ENCODE peak calls at places on chromosome 10, in five cellular contexts. C, R, H, X and T are unnamed samples.

GRCh38 chr10:118953999-118954398 is 75.5 kb upstream of the NANOS1 start:
- DNase-seq in C (no peak), R (no peak), H (no peak), X (no peak), T (peak; percentile 67)

GRCh38 chr10:117186832-117187615 is 10.3 kb upstream of the KCNK18 start:
- DNase-seq in C (no peak), R (no peak), H (peak; percentile 91), X (no peak), T (no peak)

GRCh38 chr10:77768046-77768445 is 130.4 kb upstream of the KCNMA1 start:
- DNase-seq in C (no peak), R (no peak), H (no peak), X (no peak), T (no peak)

GRCh38 chr10:34298371-34298818 is 516.7 kb downstream of the PARD3 start:
- DNase-seq in C (no peak), R (no peak), H (no peak), X (no peak), T (no peak)

GRCh38 chr10:110206988-110207804 is at the start of gene MXI1:
- DNase-seq in C (peak; percentile 45), R (peak; percentile 88), H (peak; percentile 92), X (peak; percentile 86), T (no peak)

GRCh38 chr10:121618906-121619305 is 20.7 kb upstream of the FGFR2 start:
- DNase-seq in C (no peak), R (no peak), H (no peak), X (no peak), T (no peak)

GRCh38 chr10:112969542-112969941 is 19.5 kb downstream of the TCF7L2 start:
- DNase-seq in C (no peak), R (no peak), H (peak; percentile 51), X (no peak), T (no peak)

GRCh38 chr10:70410608-70411007 is 6.7 kb downstream of the EIF4EBP2 start:
- DNase-seq in C (no peak), R (no peak), H (no peak), X (no peak), T (no peak)

GRCh38 chr10:118827466-118828155 is 72.8 kb upstream of the CACUL1 start:
- DNase-seq in C (no peak), R (no peak), H (no peak), X (no peak), T (no peak)

GRCh38 chr10:20334559-20334958 is 518.3 kb downstream of the PLXDC2 start:
- DNase-seq in C (no peak), R (no peak), H (no peak), X (no peak), T (no peak)

GRCh38 chr10:129536336-129536735 is 69.3 kb downstream of the MGMT start:
- DNase-seq in C (no peak), R (no peak), H (no peak), X (no peak), T (no peak)

GRCh38 chr10:110074986-110075664 is 67.3 kb downstream of the ADD3 start:
- DNase-seq in C (no peak), R (no peak), H (peak; percentile 52), X (peak; percentile 88), T (no peak)

GRCh38 chr10:100728928-100729876 is 16.2 kb upstream of the PAX2 start:
- DNase-seq in C (no peak), R (peak; percentile 58), H (peak; percentile 30), X (peak; percentile 50), T (no peak)

GRCh38 chr10:4914213-4914850 is 48.9 kb upstream of the AKR1C1 start:
- DNase-seq in C (no peak), R (no peak), H (no peak), X (no peak), T (no peak)

GRCh38 chr10:3902054-3902808 is 117.2 kb upstream of the KLF6 start:
- DNase-seq in C (no peak), R (no peak), H (no peak), X (peak; percentile 33), T (no peak)

GRCh38 chr10:103458720-103459119 is at the start of gene CALHM1:
- DNase-seq in C (peak; percentile 34), R (no peak), H (peak; percentile 13), X (no peak), T (no peak)

GRCh38 chr10:47452495-47453434 is 31.1 kb downstream of the ANXA8 start:
- DNase-seq in C (peak; percentile 42), R (no peak), H (no peak), X (no peak), T (no peak)

GRCh38 chr10:133224861-133225366 is 5.1 kb upstream of the UTF1 start:
- DNase-seq in C (no peak), R (no peak), H (no peak), X (peak; percentile 75), T (no peak)

GRCh38 chr10:114379631-114380041 is 24.7 kb downstream of the AFAP1L2 start:
- DNase-seq in C (no peak), R (no peak), H (no peak), X (peak; percentile 51), T (no peak)

GRCh38 chr10:36344240-36344639 is 702.1 kb upstream of the FZD8 start:
- DNase-seq in C (no peak), R (no peak), H (no peak), X (no peak), T (no peak)

GRCh38 chr10:78925800-78926319 is 142.9 kb upstream of the ZMIZ1 start:
- DNase-seq in C (no peak), R (peak; percentile 49), H (peak; percentile 96), X (peak; percentile 97), T (no peak)

GRCh38 chr10:97498841-97499560 is at the start of gene UBTD1:
- DNase-seq in C (peak; percentile 11), R (peak; percentile 65), H (peak; percentile 50), X (peak; percentile 61), T (no peak)

GRCh38 chr10:34768972-34769330 is 46.1 kb downstream of the PARD3 start:
- DNase-seq in C (no peak), R (no peak), H (no peak), X (no peak), T (no peak)

GRCh38 chr10:80199828-80200227 is 5.5 kb downstream of the ANXA11 start:
- DNase-seq in C (no peak), R (peak; percentile 46), H (peak; percentile 60), X (peak; percentile 92), T (no peak)

GRCh38 chr10:89563861-89564478 is 28.6 kb upstream of the SLC16A12 start:
- DNase-seq in C (peak; percentile 47), R (no peak), H (peak; percentile 71), X (peak; percentile 64), T (no peak)

GRCh38 chr10:69458426-69459100 is 7.3 kb downstream of the TSPAN15 start:
- DNase-seq in C (no peak), R (no peak), H (peak; percentile 63), X (no peak), T (no peak)

GRCh38 chr10:74167443-74167842 is 16.4 kb downstream of the ADK start:
- DNase-seq in C (no peak), R (no peak), H (no peak), X (no peak), T (no peak)

GRCh38 chr10:509361-510102 is 179.9 kb downstream of the DIP2C start:
- DNase-seq in C (no peak), R (peak; percentile 4), H (no peak), X (no peak), T (no peak)

GRCh38 chr10:5023126-5023701 is 19.6 kb upstream of the AKR1C2 start:
- DNase-seq in C (no peak), R (no peak), H (no peak), X (no peak), T (no peak)

GRCh38 chr10:121919666-121920065 is 8.2 kb downstream of the ATE1 start:
- DNase-seq in C (no peak), R (no peak), H (no peak), X (no peak), T (no peak)

GRCh38 chr10:101373063-101373462 is 19.1 kb downstream of the BTRC start:
- DNase-seq in C (no peak), R (no peak), H (no peak), X (no peak), T (no peak)

GRCh38 chr10:64648915-64649314 is 1127.7 kb downstream of the REEP3 start:
- DNase-seq in C (no peak), R (no peak), H (peak; percentile 1), X (no peak), T (no peak)

GRCh38 chr10:1715821-1716220 is 21.5 kb downstream of the ADARB2 start:
- DNase-seq in C (no peak), R (no peak), H (peak; percentile 10), X (no peak), T (no peak)

GRCh38 chr10:117421985-117422384 is 46.7 kb upstream of the PDZD8 start:
- DNase-seq in C (no peak), R (no peak), H (no peak), X (no peak), T (no peak)

GRCh38 chr10:106612381-106612780 is 552.1 kb downstream of the SORCS1 start:
- DNase-seq in C (no peak), R (no peak), H (no peak), X (no peak), T (no peak)

GRCh38 chr10:77970869-77971803 is 44.6 kb upstream of the DLG5 start:
- DNase-seq in C (no peak), R (peak; percentile 92), H (peak; percentile 29), X (peak; percentile 94), T (no peak)

GRCh38 chr10:104350146-104350635 is 3.4 kb upstream of the CFAP58 start:
- DNase-seq in C (peak; percentile 61), R (no peak), H (peak; percentile 86), X (peak; percentile 83), T (no peak)

GRCh38 chr10:44938938-44939337 is 20.7 kb upstream of the RASSF4 start:
- DNase-seq in C (no peak), R (no peak), H (no peak), X (no peak), T (no peak)

GRCh38 chr10:20682782-20683181 is 214.3 kb downstream of the NEBL start:
- DNase-seq in C (no peak), R (no peak), H (no peak), X (no peak), T (no peak)